ENCODE peak calls at places on chromosomes 5 and 9, in nine cellular contexts. R, A, V, N, E, U, H, S and Q are unnamed samples.

GRCh38 chr9:89792189-89793123 is 187.6 kb downstream of the GADD45G start:
- DNase-seq in H (peak), S (no peak), A (no peak), N (no peak), U (no peak), E (no peak), V (no peak), R (no peak), Q (no peak)

GRCh38 chr5:154801083-154801482 is 45.9 kb downstream of the LARP1 start:
- DNase-seq in U (no peak), H (no peak), A (no peak), E (no peak), S (no peak), V (no peak), N (no peak), R (no peak), Q (no peak)

GRCh38 chr9:114114364-114114763 is 15.3 kb upstream of the KIF12 start:
- DNase-seq in U (no peak), V (no peak), H (no peak), A (no peak), N (no peak), E (no peak), S (no peak), R (no peak), Q (no peak)

GRCh38 chr5:74326571-74327338 is 313.8 kb downstream of the ENC1 start:
- DNase-seq in E (no peak), S (no peak), R (peak), V (no peak), N (peak), U (peak), A (peak), H (peak), Q (no peak)

GRCh38 chr9:113269871-113270270 is 5.5 kb downstream of the CDC26 start:
- DNase-seq in H (no peak), S (no peak), N (no peak), E (no peak), A (no peak), V (no peak), U (no peak), R (no peak), Q (no peak)

GRCh38 chr5:40678021-40678939 is 1.4 kb upstream of the PTGER4 start:
- DNase-seq in A (no peak), U (no peak), H (no peak), V (no peak), R (peak), S (no peak), E (no peak), N (no peak), Q (no peak)

GRCh38 chr5:154923441-154924430 is 14.3 kb downstream of the GEMIN5 start:
- DNase-seq in R (no peak), A (no peak), H (no peak), E (no peak), U (no peak), N (no peak), V (no peak), S (no peak), Q (no peak)

GRCh38 chr5:103487253-103487652 is 75.3 kb downstream of the NUDT12 start:
- DNase-seq in A (no peak), S (no peak), N (no peak), H (no peak), U (no peak), R (no peak), E (no peak), V (no peak), Q (no peak)

GRCh38 chr5:37814699-37815098 is 25.1 kb downstream of the GDNF start:
- DNase-seq in V (no peak), E (no peak), S (no peak), U (no peak), R (no peak), N (no peak), H (no peak), A (no peak), Q (no peak)

GRCh38 chr5:85896499-85896898 is 721.2 kb upstream of the COX7C start:
- DNase-seq in V (no peak), S (no peak), N (no peak), A (no peak), E (no peak), H (no peak), U (no peak), R (no peak), Q (no peak)

GRCh38 chr5:75368391-75368790 is 31.4 kb downstream of the HMGCR start:
- DNase-seq in N (no peak), R (peak), H (no peak), V (no peak), S (no peak), U (no peak), E (no peak), A (no peak), Q (no peak)

GRCh38 chr5:68562308-68562707 is 346.8 kb downstream of the PIK3R1 start:
- DNase-seq in A (peak), E (no peak), R (no peak), H (no peak), V (no peak), U (no peak), N (peak), S (no peak), Q (no peak)

GRCh38 chr9:132507670-132508469 is 74.5 kb upstream of the BARHL1 start:
- DNase-seq in H (peak), A (peak), V (peak), U (peak), R (peak), E (peak), N (peak), S (peak), Q (no peak)

GRCh38 chr9:123102380-123103113 is 69.1 kb downstream of the GPR21 start:
- DNase-seq in N (no peak), U (no peak), H (no peak), S (no peak), R (peak), V (no peak), A (no peak), E (no peak), Q (no peak)

GRCh38 chr5:18882162-18882561 is 1105.8 kb downstream of the CDH18 start:
- DNase-seq in N (no peak), H (no peak), E (no peak), A (no peak), V (no peak), R (no peak), U (no peak), S (no peak), Q (no peak)

GRCh38 chr9:112487008-112487798 is 576 bp downstream of the KIAA1958 start:
- DNase-seq in H (peak), U (peak), S (peak), A (peak), N (peak), E (peak), V (no peak), R (peak), Q (no peak)

GRCh38 chr5:10036136-10036535 is 213.6 kb downstream of the ATPSCKMT start:
- DNase-seq in N (no peak), U (no peak), A (no peak), R (no peak), E (no peak), H (no peak), S (no peak), V (no peak), Q (no peak)

GRCh38 chr9:38180631-38181030 is 111.6 kb upstream of the SHB start:
- DNase-seq in U (no peak), R (no peak), N (no peak), E (no peak), S (no peak), V (no peak), H (no peak), A (no peak), Q (no peak)

GRCh38 chr5:96562614-96563013 is 99.6 kb upstream of the CAST start:
- DNase-seq in E (no peak), U (no peak), R (peak), A (no peak), V (no peak), S (no peak), H (no peak), N (no peak), Q (no peak)

GRCh38 chr5:133075572-133076536 is 24.0 kb downstream of the HSPA4 start:
- DNase-seq in E (no peak), V (no peak), H (no peak), N (no peak), A (no peak), S (no peak), U (no peak), R (no peak), Q (no peak)

GRCh38 chr9:35906923-35907699 is 1.1 kb downstream of the HRCT1 start:
- DNase-seq in E (peak), N (no peak), R (peak), A (peak), H (peak), U (no peak), S (peak), V (peak), Q (no peak)

GRCh38 chr9:110142868-110143866 is 64.8 kb downstream of the C9orf152 start:
- DNase-seq in V (no peak), N (no peak), U (no peak), S (no peak), H (no peak), A (no peak), R (peak), E (no peak), Q (no peak)

GRCh38 chr5:67013719-67014118 is 182.9 kb downstream of the CD180 start:
- DNase-seq in U (no peak), N (no peak), H (no peak), R (no peak), E (no peak), V (no peak), A (no peak), S (no peak), Q (no peak)

GRCh38 chr5:100904259-100904822 is 1.3 kb upstream of the ST8SIA4 start:
- DNase-seq in N (peak), S (no peak), U (no peak), V (no peak), R (no peak), E (peak), H (peak), A (peak), Q (no peak)

GRCh38 chr9:16708638-16709435 is 161.6 kb downstream of the BNC2 start:
- DNase-seq in E (no peak), U (no peak), R (peak), H (no peak), V (no peak), N (no peak), A (no peak), S (no peak), Q (no peak)

GRCh38 chr5:17219006-17219422 is 1.6 kb downstream of the BASP1 start:
- DNase-seq in H (peak), S (no peak), E (peak), A (no peak), N (no peak), V (no peak), U (peak), R (peak), Q (no peak)

GRCh38 chr5:44183312-44183711 is 205.9 kb downstream of the FGF10 start:
- DNase-seq in V (no peak), R (no peak), E (no peak), A (no peak), U (no peak), N (no peak), S (no peak), H (no peak), Q (no peak)

GRCh38 chr5:38595149-38595725 is 38.8 kb upstream of the LIFR start:
- DNase-seq in S (no peak), N (no peak), E (no peak), H (no peak), V (no peak), A (no peak), R (no peak), U (no peak), Q (no peak)

GRCh38 chr5:135223891-135224625 is 175.0 kb downstream of the MACROH2A1 start:
- DNase-seq in S (no peak), N (peak), E (peak), A (no peak), H (peak), R (no peak), V (no peak), U (no peak), Q (no peak)

GRCh38 chr9:4837126-4837767 is 44.5 kb downstream of the RCL1 start:
- DNase-seq in V (no peak), A (peak), U (no peak), S (no peak), R (no peak), N (no peak), E (no peak), H (no peak), Q (no peak)

GRCh38 chr5:34007116-34007674 is 655 bp downstream of the AMACR start:
- DNase-seq in U (peak), A (peak), S (no peak), R (no peak), N (no peak), V (no peak), E (no peak), H (peak), Q (no peak)

GRCh38 chr9:112647596-112647995 is 70.3 kb downstream of the INIP start:
- DNase-seq in V (no peak), A (no peak), U (no peak), N (no peak), R (no peak), S (no peak), E (no peak), H (no peak), Q (no peak)

GRCh38 chr9:94623253-94623652 is 16.1 kb downstream of the FBP1 start:
- DNase-seq in N (peak), A (peak), H (peak), S (no peak), R (no peak), V (no peak), E (no peak), U (peak), Q (no peak)

GRCh38 chr5:51389326-51389581 is 6.0 kb downstream of the ISL1 start:
- DNase-seq in A (no peak), V (no peak), H (no peak), U (no peak), R (no peak), N (no peak), S (no peak), E (no peak), Q (no peak)
- H3K4me3 ChIP-seq in A (no peak), V (peak), H (no peak), U (no peak), R (no peak), N (peak), S (peak), E (no peak), Q (peak)

DNA sequence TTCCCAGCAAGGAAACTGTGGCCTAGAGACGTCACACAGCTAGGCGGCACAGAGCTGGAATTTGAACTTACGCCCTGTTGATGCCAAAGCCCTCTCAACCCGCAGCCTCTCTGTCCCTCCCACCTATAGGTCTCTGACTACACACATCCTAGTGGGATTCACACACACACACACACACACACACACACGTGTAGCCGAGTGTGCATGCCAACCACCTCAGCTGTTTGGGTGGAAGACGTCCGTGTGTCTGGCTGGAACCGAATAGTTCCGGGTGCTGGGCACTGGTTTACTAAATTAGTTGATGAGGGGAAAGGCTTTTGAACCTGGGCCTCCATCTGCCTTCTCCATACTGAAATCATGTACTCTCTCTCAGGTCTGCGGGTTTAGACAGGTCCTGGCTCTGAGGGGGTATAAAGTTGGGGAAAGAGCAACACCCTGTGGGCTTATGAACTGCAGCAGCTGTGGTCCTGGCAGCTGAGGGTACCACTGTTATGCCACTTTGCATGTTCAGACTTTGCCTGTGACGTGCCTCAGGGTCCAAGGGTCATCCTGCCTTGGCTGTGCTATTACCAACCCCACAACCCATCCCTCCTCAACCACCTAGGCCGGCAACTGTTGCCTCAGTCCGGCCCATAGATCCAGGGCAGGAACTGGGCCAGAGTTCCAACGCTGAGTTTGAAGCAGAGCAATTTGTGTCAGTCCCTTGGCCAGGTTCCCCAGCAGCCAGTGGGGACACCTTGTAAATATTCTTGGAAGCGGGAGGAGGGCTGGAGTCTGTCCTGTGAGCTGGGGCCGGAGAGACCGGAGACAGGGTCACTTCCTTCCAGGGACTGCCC is 50.5 kb downstream of the PSD2 start:
- DNase-seq in V (peak), N (no peak), U (no peak), S (no peak), A (peak), R (no peak), E (no peak), H (no peak), Q (no peak)
- TF ChIP-seq POLR2A in V (no peak), N (no peak), U (no peak), S (no peak), A (peak), R (no peak), E (no peak), H (no peak), Q (no peak)

GRCh38 chr9:75601280-75601679 is 289.2 kb upstream of the PCSK5 start:
- DNase-seq in S (no peak), V (no peak), U (no peak), R (no peak), A (no peak), N (no peak), E (no peak), H (no peak), Q (no peak)
- TF ChIP-seq CTCF in S (no peak), V (no peak), U (no peak), R (no peak), A (no peak), N (no peak), E (no peak), H (peak), Q (no peak)

DNA sequence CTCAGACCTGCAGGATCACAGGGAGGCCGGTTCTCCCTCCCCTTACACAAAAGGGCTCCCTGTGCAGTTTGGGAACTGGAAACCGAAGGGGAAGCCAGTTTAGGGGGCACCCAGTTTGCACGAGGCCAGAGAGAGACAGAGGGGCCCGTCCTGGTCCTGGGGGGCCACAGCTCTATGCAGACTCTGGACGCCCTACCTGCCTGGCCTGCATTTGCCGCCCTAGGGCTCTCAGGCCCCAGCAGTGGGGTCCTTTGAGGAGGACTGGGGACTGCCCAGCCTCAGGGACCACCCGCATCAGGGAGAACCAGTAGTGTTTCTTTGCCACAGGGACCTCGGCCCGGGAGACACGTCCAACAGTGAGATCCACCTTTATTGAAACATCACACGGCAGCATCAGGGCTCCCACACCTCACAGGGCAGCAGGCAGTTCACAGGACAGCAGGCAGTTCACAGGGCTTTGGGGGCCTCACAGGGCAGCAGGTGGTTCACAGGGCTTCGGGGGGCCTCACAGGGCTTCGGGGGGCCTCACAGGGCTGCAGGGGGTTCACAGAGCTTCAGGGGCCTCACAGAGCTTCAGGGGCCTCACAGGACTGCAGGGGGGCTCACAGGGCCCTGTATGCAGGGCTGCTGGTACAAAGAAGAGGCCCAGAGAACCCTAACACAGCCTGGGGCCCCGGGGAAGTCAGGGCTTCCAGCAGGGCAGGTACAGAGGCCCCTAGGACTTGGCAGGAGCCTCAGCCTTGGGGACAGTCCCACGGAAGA is 648 bp upstream of the NSMF start:
- DNase-seq in V (no peak), H (no peak), S (no peak), U (no peak), N (no peak), R (no peak), A (no peak), E (no peak), Q (no peak)
- H3K4me3 ChIP-seq in V (peak), H (peak), S (peak), U (peak), N (peak), R (peak), A (no peak), E (peak), Q (peak)

DNA sequence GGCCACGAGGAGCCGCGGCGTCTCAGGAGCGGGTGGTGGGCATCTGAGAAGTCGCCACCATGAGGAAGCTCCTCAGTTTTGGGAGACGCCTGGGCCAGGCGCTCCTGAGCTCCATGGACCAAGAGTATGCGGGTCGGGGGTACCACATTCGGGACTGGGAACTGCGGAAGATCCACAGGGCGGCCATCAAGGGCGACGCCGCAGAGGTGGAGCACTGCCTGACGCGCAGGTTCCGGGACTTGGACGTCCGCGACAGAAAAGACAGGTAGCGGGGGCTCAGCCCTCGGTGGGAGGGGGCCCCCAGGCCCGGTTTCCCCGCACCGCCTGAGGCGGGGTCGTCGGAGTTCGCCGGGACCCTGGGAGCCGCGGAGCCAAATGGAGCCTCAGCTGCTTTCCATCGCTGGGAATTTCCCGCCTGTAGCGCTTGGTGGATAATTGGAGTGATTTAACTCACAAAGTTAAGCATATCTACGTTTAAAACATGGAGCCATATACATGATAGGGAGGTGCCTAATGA is 438 bp downstream of the ANKRD18B start:
- DNase-seq in S (no peak), N (no peak), R (peak), U (no peak), A (no peak), H (no peak), E (no peak), V (no peak), Q (no peak)
- TF ChIP-seq POLR2A in S (no peak), N (no peak), R (no peak), U (peak), A (no peak), H (no peak), E (no peak), V (no peak), Q (no peak)

GRCh38 chr5:125342938-125343401 is 596.5 kb upstream of the ZNF608 start:
- DNase-seq in A (no peak), H (no peak), V (no peak), U (no peak), N (no peak), R (no peak), S (no peak), E (no peak), Q (no peak)

GRCh38 chr5:125349432-125349831 is 603.0 kb upstream of the ZNF608 start:
- DNase-seq in N (no peak), E (no peak), H (no peak), A (no peak), S (no peak), U (no peak), V (no peak), R (no peak), Q (no peak)

GRCh38 chr5:125346316-125346715 is 599.9 kb upstream of the ZNF608 start:
- DNase-seq in H (no peak), R (no peak), V (no peak), A (no peak), E (no peak), N (no peak), U (no peak), S (no peak), Q (no peak)

GRCh38 chr5:125348936-125349335 is 602.5 kb upstream of the ZNF608 start:
- DNase-seq in A (no peak), E (no peak), U (no peak), H (no peak), S (no peak), V (no peak), R (no peak), N (no peak), Q (no peak)

DNA sequence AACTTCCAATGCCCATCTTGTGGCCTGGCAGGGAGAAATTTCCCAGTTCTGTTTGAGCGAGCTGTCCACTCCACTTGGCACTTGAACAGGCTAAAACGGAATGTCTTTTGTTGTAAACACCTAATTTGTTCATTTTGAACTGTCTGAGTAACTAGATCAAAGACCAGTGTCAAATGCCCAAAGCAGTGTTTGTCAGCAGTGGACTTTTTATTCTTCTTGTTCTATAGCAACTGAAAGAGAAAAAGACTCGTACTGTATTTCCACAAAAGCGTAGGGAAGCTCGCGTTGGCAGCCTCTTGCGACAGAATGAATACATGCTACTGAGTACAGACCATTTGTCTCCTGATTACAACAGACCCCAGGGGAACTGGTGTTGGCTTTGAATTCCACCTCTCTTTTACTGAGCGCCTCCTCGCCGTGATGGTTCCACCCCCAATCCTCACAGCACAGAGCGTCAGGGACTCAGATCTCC is 601.8 kb upstream of the ZNF608 start:
- DNase-seq in V (no peak), U (no peak), R (no peak), A (peak), H (no peak), S (no peak), N (no peak), E (no peak), Q (no peak)
- TF ChIP-seq CTCF in V (no peak), U (no peak), R (no peak), A (no peak), H (no peak), S (no peak), N (no peak), E (no peak), Q (no peak)